ENCODE peak calls at places on chromosomes 16 and 17, in eight cellular contexts. Y, T, S, X, I, M, K and L are unnamed samples. For H3K27me3 and H3K4me1, the result is how much of the 10 kb centered on the place peaks cover.

GRCh38 chr17:45248132-45248936 is 13.6 kb downstream of the SPATA32 start:
- DNase-seq in X (no peak), I (no peak), M (no peak), Y (peak), T (peak), K (no peak), S (no peak), L (no peak)

GRCh38 chr17:66531826-66532439 is 229.5 kb downstream of the PRKCA start:
- DNase-seq in Y (no peak), T (no peak), S (no peak), K (no peak), M (no peak), X (no peak), I (no peak), L (no peak)

GRCh38 chr17:41474863-41475262 is 6.1 kb downstream of the KRT35 start:
- DNase-seq in Y (no peak), M (no peak), K (no peak), I (no peak), T (no peak), X (no peak), S (no peak), L (no peak)

GRCh38 chr17:63247706-63248105 is 198.4 kb downstream of the CYB561 start:
- DNase-seq in S (no peak), I (no peak), T (no peak), Y (no peak), X (no peak), K (no peak), M (no peak), L (no peak)

GRCh38 chr16:86740817-86741799 is 162.8 kb downstream of the FOXL1 start:
- DNase-seq in Y (peak), K (peak), T (peak), I (no peak), M (peak), X (peak), S (peak), L (peak)

GRCh38 chr17:67229109-67229991 is 15.6 kb downstream of the HELZ start:
- DNase-seq in T (no peak), M (no peak), K (no peak), Y (no peak), S (no peak), X (no peak), I (no peak), L (no peak)

GRCh38 chr16:87897563-87898505 is 28.5 kb upstream of the SLC7A5 start:
- DNase-seq in T (no peak), X (no peak), I (no peak), M (no peak), K (peak), Y (no peak), S (no peak), L (no peak)

GRCh38 chr17:15944720-15945492 is at the start of gene ADORA2B:
- DNase-seq in X (peak), K (no peak), T (peak), S (no peak), M (peak), I (no peak), Y (peak), L (peak)

GRCh38 chr17:20008242-20009051 is 712 bp upstream of the SPECC1 start:
- DNase-seq in K (peak), X (no peak), S (no peak), T (peak), M (no peak), Y (no peak), I (peak), L (no peak)

GRCh38 chr17:55533611-55534010 is 22.4 kb upstream of the SMIM36 start:
- DNase-seq in M (peak), T (no peak), Y (no peak), S (no peak), X (peak), I (no peak), K (no peak), L (no peak)

GRCh38 chr16:20064931-20065330 is 8.8 kb downstream of the GPR139 start:
- DNase-seq in S (no peak), I (no peak), X (peak), M (no peak), Y (no peak), T (no peak), K (no peak), L (no peak)

GRCh38 chr16:65249768-65250167 is 127.9 kb upstream of the CDH11 start:
- DNase-seq in I (no peak), M (peak), T (peak), Y (no peak), S (peak), K (peak), X (peak), L (no peak)

GRCh38 chr16:7843196-7843595 is 510.6 kb downstream of the RBFOX1 start:
- DNase-seq in K (no peak), I (no peak), M (no peak), X (no peak), T (no peak), Y (no peak), S (no peak), L (no peak)

GRCh38 chr17:6215071-6216035 is 145.2 kb downstream of the WSCD1 start:
- DNase-seq in M (no peak), X (no peak), I (peak), Y (no peak), K (no peak), T (no peak), S (no peak), L (no peak)

GRCh38 chr16:55126456-55126855 is 195.8 kb downstream of the IRX5 start:
- DNase-seq in X (no peak), K (no peak), T (no peak), S (no peak), Y (no peak), M (no peak), I (no peak), L (no peak)

GRCh38 chr16:50917941-50918340 is 176.1 kb downstream of the CYLD start:
- DNase-seq in T (no peak), M (no peak), K (no peak), X (no peak), S (no peak), I (no peak), Y (no peak), L (no peak)

GRCh38 chr16:11090947-11091785 is 146.8 kb downstream of the CLEC16A start:
- DNase-seq in I (no peak), M (no peak), Y (peak), S (no peak), K (no peak), T (no peak), X (no peak), L (no peak)

GRCh38 chr16:89289428-89290395 is 72.2 kb downstream of the ZNF778 start:
- DNase-seq in X (peak), Y (peak), T (peak), I (no peak), K (peak), M (peak), S (peak), L (peak)

GRCh38 chr17:31674717-31675349 is 184.2 kb downstream of the COPRS start:
- DNase-seq in M (peak), S (no peak), X (peak), Y (peak), K (no peak), T (no peak), I (no peak), L (no peak)

GRCh38 chr16:77618011-77618410 is 104.3 kb upstream of the NUDT7 start:
- DNase-seq in X (peak), I (no peak), S (no peak), K (no peak), M (peak), Y (no peak), T (no peak), L (no peak)

GRCh38 chr17:59038734-59039133 is 67.9 kb downstream of the TRIM37 start:
- DNase-seq in T (peak), I (no peak), X (peak), M (peak), Y (no peak), K (no peak), S (no peak), L (no peak)

GRCh38 chr16:53892155-53892554 is 188.2 kb downstream of the FTO start:
- DNase-seq in Y (peak), K (no peak), X (peak), M (peak), T (peak), I (no peak), S (peak), L (peak)

GRCh38 chr17:49341356-49341755 is 20.7 kb downstream of the ZNF652 start:
- DNase-seq in Y (no peak), M (no peak), S (no peak), I (no peak), X (no peak), T (peak), K (no peak), L (no peak)

GRCh38 chr16:56847173-56847948 is 17.6 kb upstream of the SLC12A3 start:
- DNase-seq in K (peak), Y (no peak), T (no peak), S (no peak), X (no peak), I (no peak), M (no peak), L (no peak)

GRCh38 chr17:19645608-19646250 is 2.8 kb upstream of the ALDH3A2 start:
- DNase-seq in M (peak), T (peak), S (peak), I (no peak), Y (no peak), K (peak), X (peak), L (no peak)

GRCh38 chr17:5793899-5794298 is 209.6 kb upstream of the NLRP1 start:
- DNase-seq in Y (no peak), I (no peak), M (no peak), T (no peak), X (no peak), K (no peak), S (no peak), L (no peak)

GRCh38 chr16:252366-253337 is 18.0 kb downstream of the FAM234A start:
- DNase-seq in X (peak), K (no peak), Y (no peak), S (no peak), I (no peak), M (no peak), T (no peak), L (no peak)
- H3K27ac ChIP-seq in X (peak), K (no peak), Y (no peak), S (no peak), I (no peak), M (no peak), T (no peak), L (no peak)

GRCh38 chr16:82627811-82628339 is 1.1 kb downstream of the CDH13 start:
- DNase-seq in S (no peak), M (no peak), I (no peak), K (peak), T (no peak), X (peak), Y (peak), L (peak)

GRCh38 chr16:82630219-82630618 is 3.5 kb downstream of the CDH13 start:
- DNase-seq in K (no peak), Y (peak), X (no peak), M (peak), I (no peak), S (no peak), T (no peak), L (no peak)

GRCh38 chr16:82628741-82629140 is 2.0 kb downstream of the CDH13 start:
- DNase-seq in I (no peak), X (no peak), S (no peak), M (no peak), Y (peak), T (no peak), K (no peak), L (peak)

GRCh38 chr16:82630688-82631087 is 3.9 kb downstream of the CDH13 start:
- DNase-seq in Y (peak), I (no peak), X (peak), T (no peak), K (no peak), S (no peak), M (no peak), L (no peak)

DNA sequence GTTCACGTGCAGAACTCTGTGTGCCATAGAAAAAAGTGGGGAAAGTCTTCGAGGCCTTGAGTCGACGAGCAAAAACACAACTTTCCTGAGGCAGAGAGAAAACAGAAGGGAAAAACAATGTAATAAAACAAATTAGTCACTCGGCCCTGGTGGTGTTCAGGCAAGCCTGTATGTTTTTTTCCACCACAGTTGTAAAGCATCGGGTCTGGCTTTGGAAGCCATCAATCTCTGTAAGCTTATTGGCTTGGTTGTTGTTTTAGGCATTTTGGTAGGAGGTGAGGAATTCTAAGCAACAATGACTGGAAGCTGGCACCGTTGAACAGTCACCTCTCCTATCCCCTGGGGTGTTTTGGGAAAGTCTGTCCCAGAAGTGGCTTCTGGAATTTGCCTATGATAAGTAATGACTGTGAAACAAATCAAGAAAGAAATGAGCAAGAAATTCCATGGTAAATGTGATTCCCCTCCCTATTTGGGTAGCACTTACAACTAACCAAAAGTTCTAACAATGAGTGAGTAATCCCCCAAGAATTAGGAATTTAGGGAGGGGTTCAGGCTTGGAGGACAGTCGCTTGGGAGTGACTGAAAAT is 2.8 kb downstream of the CDH13 start:
- DNase-seq in M (peak), T (no peak), S (no peak), I (no peak), X (peak), Y (peak), K (no peak), L (peak)
- H3K27me3 ChIP-seq in M (under half), T (under half), S (under half), I (under half), X (under half), Y (under half), K (under half), L (under half)

GRCh38 chr17:22470411-22471175 is 778.3 kb downstream of the KCNJ18 start:
- DNase-seq in S (no peak), T (no peak), M (no peak), K (no peak), Y (no peak), I (no peak), X (no peak), L (no peak)
- H3K4me1 ChIP-seq in S (under half), T (under half), M (under half), K (under half), Y (under half), I (under half), X (under half), L (under half)

GRCh38 chr17:37824534-37825485 is 80.0 kb upstream of the HNF1B start:
- DNase-seq in T (no peak), X (peak), I (no peak), S (no peak), M (peak), K (no peak), Y (peak), L (peak)
- H3K27ac ChIP-seq in T (no peak), X (no peak), I (no peak), S (no peak), M (peak), K (no peak), Y (peak), L (peak)

DNA sequence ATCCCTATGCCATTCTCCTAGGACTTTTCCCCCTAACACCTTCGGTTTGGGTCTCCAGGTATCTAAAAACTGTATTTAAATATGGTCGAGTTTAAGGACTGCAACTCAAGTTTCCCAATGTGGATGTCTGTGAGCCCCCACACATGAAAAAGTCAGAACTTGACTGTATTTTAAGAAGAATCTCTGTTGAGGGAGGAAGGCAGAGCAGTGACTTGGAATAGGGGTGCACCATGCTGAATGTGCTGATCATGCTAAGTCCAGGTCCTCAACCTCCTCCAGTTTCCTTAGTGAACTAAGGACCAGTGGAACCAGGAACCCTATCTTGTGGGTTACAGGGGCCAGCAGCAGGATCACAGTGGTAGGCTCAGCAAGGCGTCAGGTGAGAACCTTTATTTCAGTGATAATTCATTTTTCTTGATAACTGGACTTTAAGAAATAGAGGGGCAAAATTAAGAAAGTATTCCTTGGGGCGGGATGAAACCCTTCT is 19.5 kb downstream of the GRB7 start:
- DNase-seq in T (no peak), Y (no peak), M (no peak), S (no peak), I (no peak), X (no peak), K (peak), L (no peak)
- H3K27me3 ChIP-seq in T (under half), Y (half or more), M (under half), S (under half), I (under half), X (under half), K (under half), L (under half)

DNA sequence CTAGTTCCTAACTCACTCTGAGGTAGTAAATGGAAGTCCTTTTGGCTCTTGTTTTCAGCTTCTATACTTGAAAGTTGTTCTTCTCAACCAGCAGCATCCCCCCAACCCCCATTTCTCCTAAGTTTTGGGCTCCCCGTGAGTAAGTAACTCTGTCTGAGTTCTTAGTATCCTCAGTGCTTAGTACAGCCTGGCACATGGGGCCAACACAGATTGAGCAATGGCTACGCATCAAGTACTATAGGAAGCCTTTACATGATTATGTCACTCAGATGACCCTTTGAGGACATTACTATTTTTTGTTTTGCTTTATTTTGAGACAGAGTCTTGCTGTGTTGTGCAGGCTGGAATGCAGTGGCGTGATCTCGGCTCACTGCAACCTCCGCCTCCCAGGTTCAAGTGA is 4.3 kb upstream of the CORO7 start:
- DNase-seq in T (no peak), K (no peak), X (no peak), M (no peak), I (no peak), Y (no peak), S (no peak), L (no peak)
- H3K4me1 ChIP-seq in T (under half), K (under half), X (under half), M (under half), I (under half), Y (under half), S (under half), L (under half)

DNA sequence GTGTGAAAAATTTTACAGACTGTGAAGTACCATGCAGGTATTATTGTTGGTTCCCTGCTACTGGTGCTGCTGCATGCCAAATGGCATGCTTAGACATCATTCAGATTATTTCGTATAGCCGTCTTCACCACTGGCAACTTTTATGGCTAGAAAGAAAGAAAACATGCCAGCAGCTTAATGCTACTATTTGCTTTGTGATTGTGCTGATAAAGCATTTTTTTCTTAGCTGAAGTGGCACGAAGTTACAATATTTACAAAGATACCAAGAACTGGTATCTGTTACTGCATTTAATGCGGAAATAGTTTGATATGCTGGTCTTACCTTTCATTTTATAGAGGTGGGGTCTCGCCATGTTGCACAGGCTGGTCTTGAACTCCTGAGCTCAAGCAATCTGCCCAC is 8.2 kb downstream of the ZNHIT3 start:
- DNase-seq in M (no peak), S (no peak), X (no peak), T (no peak), Y (no peak), K (peak), I (no peak), L (no peak)
- H3K27ac ChIP-seq in M (no peak), S (no peak), X (no peak), T (no peak), Y (no peak), K (no peak), I (no peak), L (no peak)

GRCh38 chr16:73066927-73067670 is 19.2 kb upstream of the ZFHX3 start:
- DNase-seq in Y (no peak), T (peak), K (peak), S (no peak), I (no peak), M (no peak), X (peak), L (no peak)

GRCh38 chr16:73069581-73070262 is 21.8 kb upstream of the ZFHX3 start:
- DNase-seq in Y (no peak), K (peak), X (no peak), I (no peak), T (no peak), S (no peak), M (no peak), L (no peak)

GRCh38 chr16:73066321-73066926 is 18.5 kb upstream of the ZFHX3 start:
- DNase-seq in X (no peak), I (no peak), K (peak), S (no peak), Y (no peak), T (no peak), M (no peak), L (no peak)

GRCh38 chr16:73068546-73069401 is 20.8 kb upstream of the ZFHX3 start:
- DNase-seq in S (no peak), T (peak), M (peak), K (peak), I (no peak), X (peak), Y (peak), L (no peak)

GRCh38 chr16:73067671-73068545 is 20.0 kb upstream of the ZFHX3 start:
- DNase-seq in I (no peak), M (no peak), K (peak), X (no peak), S (no peak), T (no peak), Y (no peak), L (no peak)
- H3K27me3 ChIP-seq in I (under half), M (under half), K (under half), X (half or more), S (under half), T (under half), Y (under half), L (under half)